ENCODE peak calls at places on chromosomes 11 and 22, in four cellular contexts. Z, E, M and D are unnamed samples.

GRCh38 chr11:70731670-70732492 is 333.6 kb downstream of the CTTN start:
- DNase-seq in E (no peak), Z (no peak), M (no peak), D (no peak)

GRCh38 chr11:35260342-35260985 is 121.5 kb downstream of the CD44 start:
- DNase-seq in Z (no peak), E (no peak), M (no peak), D (no peak)

GRCh38 chr22:23405366-23405851 is 174.7 kb downstream of the IGLL1 start:
- DNase-seq in E (no peak), Z (no peak), M (no peak), D (no peak)

GRCh38 chr11:57439786-57440185 is 12.9 kb upstream of the SLC43A3 start:
- DNase-seq in Z (no peak), E (no peak), M (no peak), D (no peak)

GRCh38 chr22:46040471-46041465 is 63.8 kb upstream of the WNT7B start:
- DNase-seq in M (no peak), E (no peak), Z (no peak), D (no peak)

GRCh38 chr11:45922425-45923082 is at the start of gene LARGE2:
- DNase-seq in E (no peak), Z (peak), M (no peak), D (peak)

GRCh38 chr11:119204066-119204465 is 2.1 kb upstream of the CBL start:
- DNase-seq in Z (no peak), M (no peak), E (no peak), D (no peak)

GRCh38 chr22:19841641-19842385 is 12.9 kb downstream of the GNB1L start:
- DNase-seq in M (no peak), Z (peak), E (no peak), D (no peak)

GRCh38 chr11:116730568-116730967 is 42.2 kb downstream of the BUD13 start:
- DNase-seq in M (no peak), Z (no peak), E (no peak), D (no peak)

GRCh38 chr11:58186938-58187337 is 1.9 kb upstream of the OR9Q2 start:
- DNase-seq in E (no peak), M (no peak), Z (no peak), D (no peak)

GRCh38 chr11:60844045-60844869 is 2.3 kb downstream of the CCDC86 start:
- DNase-seq in Z (peak), M (no peak), E (no peak), D (no peak)

GRCh38 chr11:43736502-43737193 is 56.1 kb downstream of the HSD17B12 start:
- DNase-seq in E (peak), M (no peak), Z (no peak), D (no peak)

GRCh38 chr11:13337986-13338436 is 60.4 kb downstream of the BMAL1 start:
- DNase-seq in E (no peak), M (no peak), Z (no peak), D (no peak)

GRCh38 chr11:83409891-83410290 is 123.7 kb upstream of the CCDC90B start:
- DNase-seq in E (no peak), M (no peak), Z (no peak), D (no peak)

GRCh38 chr11:107898270-107898669 is 30.0 kb upstream of the RAB39A start:
- DNase-seq in M (peak), Z (peak), E (peak), D (peak)

GRCh38 chr11:84390441-84391078 is 1104.4 kb upstream of the CCDC90B start:
- DNase-seq in Z (no peak), E (no peak), M (no peak), D (no peak)

GRCh38 chr11:34155057-34155758 is 49.8 kb downstream of the NAT10 start:
- DNase-seq in E (no peak), M (no peak), Z (no peak), D (no peak)

GRCh38 chr22:47055073-47055355 is 292.6 kb downstream of the TBC1D22A start:
- DNase-seq in M (no peak), Z (no peak), E (no peak), D (no peak)

GRCh38 chr11:41309716-41310115 is 149.7 kb downstream of the LRRC4C start:
- DNase-seq in Z (no peak), M (no peak), E (no peak), D (no peak)

GRCh38 chr11:59181746-59182456 is 10.0 kb downstream of the DTX4 start:
- DNase-seq in E (no peak), M (no peak), Z (no peak), D (no peak)

GRCh38 chr11:1472180-1473005 is 14.2 kb downstream of the MOB2 start:
- DNase-seq in E (no peak), Z (no peak), M (no peak), D (no peak)

GRCh38 chr11:105609341-105609781 is 512 bp upstream of the GRIA4 start:
- DNase-seq in E (peak), M (no peak), Z (no peak), D (peak)

GRCh38 chr11:29527391-29527936 is 489.4 kb downstream of the KCNA4 start:
- DNase-seq in M (no peak), E (peak), Z (no peak), D (no peak)

GRCh38 chr22:48100685-48101417 is 1338.4 kb downstream of the TBC1D22A start:
- DNase-seq in E (no peak), M (no peak), Z (no peak), D (no peak)
- TF ChIP-seq TARDBP in E (no peak), M (no peak), Z (no peak), D (no peak)

GRCh38 chr11:65967329-65967934 is 5.9 kb downstream of the SART1 start:
- DNase-seq in Z (no peak), E (no peak), M (no peak), D (no peak)

GRCh38 chr11:65972116-65972515 is 10.6 kb downstream of the SART1 start:
- DNase-seq in M (no peak), E (no peak), Z (no peak), D (no peak)

GRCh38 chr11:65965986-65966762 is 4.6 kb downstream of the SART1 start:
- DNase-seq in E (no peak), Z (no peak), M (no peak), D (no peak)

GRCh38 chr11:65964906-65965305 is 3.4 kb downstream of the SART1 start:
- DNase-seq in E (no peak), Z (no peak), M (no peak), D (no peak)

GRCh38 chr11:65968600-65969482 is 7.3 kb downstream of the SART1 start:
- DNase-seq in E (no peak), M (no peak), Z (no peak), D (no peak)
- TF ChIP-seq SP1 in E (no peak), M (no peak), Z (no peak), D (no peak)

GRCh38 chr11:127474735-127475134 is 474.2 kb upstream of the KIRREL3 start:
- DNase-seq in M (no peak), Z (no peak), E (no peak), D (no peak)

GRCh38 chr11:127471662-127472061 is 471.1 kb upstream of the KIRREL3 start:
- DNase-seq in E (no peak), M (no peak), Z (no peak), D (peak)

GRCh38 chr11:127470485-127470884 is 469.9 kb upstream of the KIRREL3 start:
- DNase-seq in M (no peak), E (no peak), Z (no peak), D (peak)
- TF ChIP-seq FOXK2 in M (no peak), E (no peak), Z (no peak), D (no peak)

DNA sequence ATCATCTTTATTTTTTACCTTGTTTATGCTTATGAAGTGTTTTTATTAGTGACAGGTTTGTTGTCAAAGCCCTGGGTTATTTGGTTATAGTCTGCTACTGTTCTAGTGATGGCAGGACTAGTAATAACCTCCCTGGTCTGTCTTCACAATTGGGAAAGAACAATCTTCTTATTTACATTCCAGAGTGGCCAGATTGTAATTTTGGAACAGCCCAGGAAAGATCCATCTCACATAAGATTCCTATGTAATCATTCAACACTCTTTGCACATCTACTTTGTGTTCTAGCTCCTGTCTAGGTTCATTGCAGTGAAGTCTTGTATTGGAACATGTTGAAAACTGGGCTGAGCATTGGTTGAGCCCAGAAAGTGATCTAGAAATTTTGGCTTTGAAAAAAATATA is 63.8 kb downstream of the CYB5R2 start:
- DNase-seq in M (no peak), E (no peak), Z (no peak), D (no peak)
- TF ChIP-seq TARDBP in M (no peak), E (no peak), Z (no peak), D (no peak)